ENCODE peak calls at places on chromosome 21, in four cellular contexts. D, L, F and W are unnamed samples.

GRCh38 chr21:45982758-45983731 is 1.5 kb downstream of the COL6A1 start:
- DNase-seq in F (no peak), D (no peak), L (no peak), W (no peak)

GRCh38 chr21:39021475-39021832 is 161.8 kb downstream of the PSMG1 start:
- DNase-seq in D (no peak), F (no peak), L (no peak), W (no peak)

GRCh38 chr21:21163904-21164303 is 165.7 kb downstream of the NCAM2 start:
- DNase-seq in F (peak), D (no peak), L (no peak), W (peak)

GRCh38 chr21:31893841-31894240 is 21.0 kb downstream of the HUNK start:
- DNase-seq in L (no peak), F (no peak), D (no peak), W (no peak)

GRCh38 chr21:42794551-42794950 is 84.8 kb downstream of the WDR4 start:
- DNase-seq in L (no peak), D (no peak), F (no peak), W (no peak)

GRCh38 chr21:25350056-25350455 is 257.2 kb downstream of the MRPL39 start:
- DNase-seq in D (no peak), L (no peak), F (no peak), W (peak)

GRCh38 chr21:31908106-31909031 is 35.5 kb downstream of the HUNK start:
- DNase-seq in D (no peak), F (no peak), L (no peak), W (no peak)

GRCh38 chr21:44345495-44345894 is 6.3 kb upstream of the CFAP410 start:
- DNase-seq in D (no peak), L (no peak), F (no peak), W (no peak)

GRCh38 chr21:20016431-20017005 is 981.7 kb upstream of the NCAM2 start:
- DNase-seq in L (no peak), F (no peak), D (no peak), W (no peak)

GRCh38 chr21:17370750-17371325 is 142.0 kb upstream of the CXADR start:
- DNase-seq in F (no peak), L (no peak), D (no peak), W (no peak)

GRCh38 chr21:21807598-21807903 is 809.3 kb downstream of the NCAM2 start:
- DNase-seq in L (no peak), F (no peak), D (no peak), W (no peak)

GRCh38 chr21:41783476-41784150 is 16.8 kb upstream of the RIPK4 start:
- DNase-seq in L (no peak), D (no peak), F (no peak), W (peak)

GRCh38 chr21:16424331-16424749 is 694.6 kb downstream of the USP25 start:
- DNase-seq in D (peak), F (peak), L (no peak), W (no peak)

GRCh38 chr21:45200596-45201296 is 86.9 kb downstream of the POFUT2 start:
- DNase-seq in F (no peak), D (no peak), L (no peak), W (no peak)

GRCh38 chr21:37006521-37007291 is at the start of gene RIPPLY3:
- DNase-seq in D (no peak), L (no peak), F (no peak), W (no peak)

GRCh38 chr21:23886828-23887708 is 1720.2 kb downstream of the MRPL39 start:
- DNase-seq in D (no peak), F (no peak), L (no peak), W (no peak)

GRCh38 chr21:25809013-25809412 is 74.2 kb downstream of the GABPA start:
- DNase-seq in L (no peak), D (no peak), F (no peak), W (no peak)